ENCODE peak calls at places on chromosomes 16 and 17, in seven cellular contexts. G is left lung, D is heart right ventricle, F is heart left ventricle, K is mucosa of descending colon, P is cardiac muscle cell, I is left ventricle myocardium inferior. U is an unnamed sample. For H3K4me1, the result is how much of the 10 kb centered on the place peaks cover.

GRCh38 chr17:57309479-57309878 is 53.2 kb downstream of the MSI2 start:
- DNase-seq in G (no peak), D (no peak), F (no peak), K (no peak), P (no peak), I (no peak), U (no peak)

GRCh38 chr17:52276609-52277008 is 118.1 kb upstream of the CA10 start:
- DNase-seq in G (no peak), D (no peak), F (no peak), K (no peak), P (no peak), I (no peak), U (no peak)

GRCh38 chr16:17138801-17139200 is 332.0 kb downstream of the XYLT1 start:
- DNase-seq in G (no peak), D (no peak), F (no peak), K (no peak), P (peak), I (no peak), U (no peak)

GRCh38 chr17:13671771-13672170 is 70.0 kb upstream of the HS3ST3A1 start:
- DNase-seq in G (no peak), D (no peak), F (no peak), K (no peak), P (no peak), I (no peak), U (no peak)

GRCh38 chr17:82226170-82226808 is 2.6 kb upstream of the SLC16A3 start:
- DNase-seq in G (peak), D (no peak), F (peak), K (peak), P (no peak), I (no peak), U (peak)

GRCh38 chr16:88468289-88469129 is 15.4 kb downstream of the ZFPM1 start:
- DNase-seq in G (no peak), D (no peak), F (no peak), K (no peak), P (peak), I (no peak), U (no peak)

GRCh38 chr16:88768041-88768876 is 16.8 kb downstream of the PIEZO1 start:
- DNase-seq in G (peak), D (no peak), F (peak), K (no peak), P (peak), I (no peak), U (no peak)

GRCh38 chr17:63919311-63919723 is 678 bp upstream of the GH1 start:
- DNase-seq in G (peak), D (peak), F (no peak), K (no peak), P (peak), I (no peak), U (no peak)

DNA sequence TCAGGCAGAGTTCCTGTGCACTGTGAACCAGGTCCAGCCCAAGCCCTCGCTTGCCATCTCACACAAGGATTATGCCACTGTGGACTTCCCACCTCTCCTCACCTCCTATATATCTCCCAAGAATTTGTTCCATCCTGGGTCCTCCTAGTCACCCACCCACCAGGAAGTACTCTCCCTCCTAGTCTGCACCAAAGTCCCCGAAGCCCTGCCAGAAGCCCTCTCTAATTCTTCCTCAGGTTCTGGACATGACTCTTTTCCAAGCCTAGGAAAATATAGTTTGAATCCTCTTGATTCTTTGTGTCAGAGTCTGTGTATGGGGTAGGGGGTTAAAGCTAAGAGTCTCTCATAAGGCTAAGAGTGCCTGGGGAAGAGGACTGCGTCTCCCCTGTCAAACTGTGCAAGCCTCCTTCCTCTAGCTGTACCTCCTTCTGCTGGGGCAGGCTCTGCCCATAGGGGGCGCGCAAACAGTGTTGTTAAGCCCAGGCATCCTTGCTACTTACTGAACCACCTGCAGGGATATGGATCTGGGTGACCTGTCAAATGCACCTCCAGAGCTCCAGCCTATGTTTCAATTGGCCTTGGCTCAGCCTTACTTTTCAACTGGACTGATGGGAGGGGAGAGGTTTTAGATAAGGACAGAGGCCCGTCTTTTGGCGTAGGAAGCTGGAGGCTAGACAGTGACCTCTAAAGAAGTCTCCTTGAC is 16.6 kb upstream of the DLX4 start:
- DNase-seq in G (peak), D (peak), F (peak), K (peak), P (peak), I (peak), U (peak)
- TF ChIP-seq CTCF in G (peak), D (peak), F (peak), K (peak), P (peak), I (peak), U (peak)

GRCh38 chr17:58536541-58536940 is 22.1 kb upstream of the MTMR4 start:
- DNase-seq in G (no peak), D (no peak), F (no peak), K (no peak), P (no peak), I (no peak), U (no peak)

GRCh38 chr17:58537266-58537665 is 22.8 kb upstream of the MTMR4 start:
- DNase-seq in G (no peak), D (no peak), F (no peak), K (no peak), P (no peak), I (no peak), U (no peak)

GRCh38 chr17:58541249-58541648 is 26.8 kb upstream of the MTMR4 start:
- DNase-seq in G (no peak), D (no peak), F (no peak), K (no peak), P (no peak), I (no peak), U (no peak)

GRCh38 chr17:58539703-58540102 is 25.3 kb upstream of the MTMR4 start:
- DNase-seq in G (no peak), D (no peak), F (no peak), K (no peak), P (no peak), I (no peak), U (no peak)

DNA sequence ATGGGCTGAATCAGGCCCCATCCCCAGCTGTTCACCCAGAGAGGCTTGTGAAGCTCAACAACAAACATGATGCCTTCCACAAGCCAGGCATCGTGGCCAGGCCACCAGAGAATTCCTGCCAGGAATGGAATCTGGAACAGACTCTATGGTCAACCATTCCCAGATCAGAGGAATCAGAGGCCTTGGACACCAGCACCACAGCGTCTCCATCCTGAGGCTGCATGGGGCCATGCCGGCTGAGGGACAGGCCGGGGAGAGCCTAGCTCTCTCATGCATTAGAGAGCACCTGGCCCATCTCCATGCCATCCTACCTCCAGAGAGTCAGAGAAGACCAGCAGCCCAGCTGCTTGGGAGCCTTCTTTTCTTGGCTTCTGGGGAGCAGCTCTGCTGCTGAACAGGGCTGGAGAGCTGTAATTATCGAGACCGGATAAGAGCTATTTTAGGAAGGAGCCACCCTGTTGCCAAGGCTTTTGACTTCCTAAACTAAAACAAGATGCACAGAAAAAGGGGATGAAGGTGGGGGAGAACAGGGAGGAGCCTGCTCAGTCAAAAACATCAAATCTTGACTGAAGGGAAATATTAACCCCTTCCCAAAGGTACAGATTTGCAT is 24.5 kb upstream of the MTMR4 start:
- DNase-seq in G (no peak), D (no peak), F (no peak), K (no peak), P (peak), I (no peak), U (no peak)
- H3K4me1 ChIP-seq in G (under half), D (half or more), F (under half), K (under half), P (under half), I (half or more), U (under half)

DNA sequence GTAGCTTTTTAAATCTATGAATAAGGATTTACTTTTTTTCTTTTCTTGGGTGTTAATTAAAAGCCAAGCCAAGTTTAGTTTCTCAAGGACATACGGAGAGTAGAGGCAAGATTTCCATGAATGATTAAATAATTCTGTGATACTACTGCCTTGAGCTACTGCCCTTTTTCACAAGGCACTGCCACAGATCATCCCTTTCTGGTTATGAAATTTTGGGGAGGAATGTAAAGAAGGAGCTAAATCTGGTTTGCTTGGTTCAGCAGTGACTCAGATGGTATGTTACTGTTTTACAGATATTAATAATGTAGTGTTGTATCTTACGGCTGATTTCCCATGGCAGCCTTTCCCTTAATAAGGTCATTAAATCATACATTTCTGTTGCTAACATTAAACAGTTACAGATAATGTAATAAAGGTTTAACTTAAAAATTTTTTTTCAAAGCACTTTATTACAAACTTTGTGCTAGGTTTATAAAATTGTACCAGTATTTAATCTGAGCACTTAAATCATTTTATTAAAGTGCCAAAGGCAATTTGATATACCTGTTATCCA is 2.6 kb downstream of the WSB1 start:
- DNase-seq in G (no peak), D (no peak), F (no peak), K (no peak), P (no peak), I (no peak), U (no peak)
- H3K4me3 ChIP-seq in G (peak), D (peak), F (peak), K (no peak), P (peak), I (peak), U (peak)

GRCh38 chr16:73196670-73197069 is 148.7 kb upstream of the ZFHX3 start:
- DNase-seq in G (peak), D (peak), F (no peak), K (peak), P (peak), I (peak), U (peak)
- TF ChIP-seq CTCF in G (peak), D (peak), F (peak), K (peak), P (peak), I (peak), U (no peak)